ENCODE peak calls at places on chromosomes 4 and X, in six cellular contexts. Z, N, O, U, T and F are unnamed samples.

GRCh38 chrX:153412746-153413720 is 1.8 kb downstream of the ZFP92 start:
- DNase-seq in O (no peak), N (no peak), U (no peak), T (no peak), Z (no peak), F (no peak)

GRCh38 chr4:58587856-58588255 is 1477.7 kb upstream of the IGFBP7 start:
- DNase-seq in O (no peak), Z (no peak), N (no peak), U (peak; percentile 7), T (no peak), F (no peak)

GRCh38 chr4:128663325-128663724 is 146.2 kb upstream of the JADE1 start:
- DNase-seq in O (no peak), U (no peak), N (no peak), T (no peak), Z (peak; percentile 50), F (no peak)

GRCh38 chr4:94452476-94453300 is 946 bp downstream of the PDLIM5 start:
- DNase-seq in N (peak; percentile 73), Z (peak; percentile 92), O (peak; percentile 97), U (peak; percentile 81), T (peak; percentile 17), F (peak; percentile 94)

GRCh38 chrX:153374426-153374825 is 26.7 kb downstream of the PNMA6E start:
- DNase-seq in Z (no peak), U (no peak), N (no peak), T (no peak), O (no peak), F (no peak)

GRCh38 chr4:174764105-174764729 is 64.8 kb downstream of the GLRA3 start:
- DNase-seq in Z (no peak), O (no peak), T (peak; percentile 19), U (peak; percentile 29), N (no peak), F (no peak)

GRCh38 chrX:130523460-130524394 is 121.9 kb downstream of the RBMX2 start:
- DNase-seq in O (no peak), T (no peak), Z (peak; percentile 25), U (no peak), N (peak; percentile 16), F (no peak)

GRCh38 chr4:155667538-155668511 is 1.2 kb downstream of the GUCY1A1 start:
- DNase-seq in N (peak; percentile 30), Z (peak; percentile 35), O (no peak), T (no peak), U (no peak), F (peak; percentile 56)

GRCh38 chr4:98838977-98839618 is 89.8 kb downstream of the EIF4E start:
- DNase-seq in N (no peak), Z (no peak), O (peak; percentile 29), U (no peak), T (no peak), F (no peak)

GRCh38 chr4:101292901-101293300 is 54.4 kb downstream of the PPP3CA start:
- DNase-seq in N (no peak), U (no peak), O (no peak), Z (no peak), T (no peak), F (no peak)

GRCh38 chr4:98745372-98745771 is 87.0 kb upstream of the TSPAN5 start:
- DNase-seq in O (no peak), U (peak; percentile 23), N (no peak), T (no peak), Z (peak; percentile 24), F (no peak)

GRCh38 chr4:113979973-113980615 is 647 bp upstream of the ARSJ start:
- DNase-seq in N (no peak), U (no peak), Z (no peak), T (no peak), O (no peak), F (no peak)

GRCh38 chr4:14111730-14112171 is 484.2 kb upstream of the BOD1L1 start:
- DNase-seq in N (no peak), Z (no peak), U (no peak), T (no peak), O (no peak), F (no peak)

GRCh38 chrX:1807301-1807731 is 192.5 kb downstream of the ASMT start:
- DNase-seq in O (no peak), Z (no peak), N (no peak), T (no peak), U (no peak), F (no peak)

GRCh38 chr4:8590546-8590880 is 2.1 kb upstream of the CPZ start:
- DNase-seq in T (no peak), O (no peak), Z (no peak), N (no peak), U (no peak), F (no peak)

GRCh38 chr4:56823933-56824600 is 2.6 kb upstream of the SPINK2 start:
- DNase-seq in Z (no peak), U (no peak), T (no peak), N (no peak), O (no peak), F (no peak)

GRCh38 chrX:151973262-151973661 is 1.2 kb downstream of the GABRE start:
- DNase-seq in T (no peak), Z (no peak), N (no peak), U (no peak), O (no peak), F (no peak)

GRCh38 chrX:116413273-116413672 is 23.1 kb upstream of the SLC6A14 start:
- DNase-seq in T (no peak), U (no peak), N (no peak), O (no peak), Z (no peak), F (no peak)

GRCh38 chr4:113637363-113637762 is 124.2 kb downstream of the CAMK2D start:
- DNase-seq in U (no peak), Z (no peak), T (no peak), O (no peak), N (no peak), F (no peak)

GRCh38 chr4:86498560-86499166 is 95.5 kb upstream of the PTPN13 start:
- DNase-seq in O (no peak), Z (no peak), N (no peak), U (peak; percentile 7), T (peak; percentile 16), F (no peak)

GRCh38 chrX:17484592-17484991 is 109.6 kb downstream of the NHS start:
- DNase-seq in O (no peak), Z (no peak), N (no peak), U (no peak), T (no peak), F (no peak)

GRCh38 chr4:139488442-139488841 is 34.5 kb downstream of the RAB33B start:
- DNase-seq in O (no peak), N (no peak), U (no peak), Z (no peak), T (no peak), F (no peak)

GRCh38 chrX:68307767-68308166 is 125.5 kb downstream of the OPHN1 start:
- DNase-seq in O (no peak), Z (no peak), N (no peak), T (no peak), U (no peak), F (no peak)

GRCh38 chr4:102299708-102300107 is 45.6 kb downstream of the SLC39A8 start:
- DNase-seq in O (no peak), U (peak; percentile 21), T (peak; percentile 8), Z (no peak), N (peak; percentile 18), F (no peak)

GRCh38 chr4:77619408-77619807 is 13.8 kb downstream of the CXCL13 start:
- DNase-seq in U (no peak), O (no peak), N (no peak), Z (no peak), T (no peak), F (no peak)

GRCh38 chr4:26207631-26208030 is 113.2 kb upstream of the RBPJ start:
- DNase-seq in U (no peak), Z (no peak), O (no peak), N (no peak), T (no peak), F (no peak)

GRCh38 chrX:74065831-74066390 is 238.1 kb upstream of the ZCCHC13 start:
- DNase-seq in U (no peak), T (no peak), N (no peak), Z (no peak), O (no peak), F (no peak)

DNA sequence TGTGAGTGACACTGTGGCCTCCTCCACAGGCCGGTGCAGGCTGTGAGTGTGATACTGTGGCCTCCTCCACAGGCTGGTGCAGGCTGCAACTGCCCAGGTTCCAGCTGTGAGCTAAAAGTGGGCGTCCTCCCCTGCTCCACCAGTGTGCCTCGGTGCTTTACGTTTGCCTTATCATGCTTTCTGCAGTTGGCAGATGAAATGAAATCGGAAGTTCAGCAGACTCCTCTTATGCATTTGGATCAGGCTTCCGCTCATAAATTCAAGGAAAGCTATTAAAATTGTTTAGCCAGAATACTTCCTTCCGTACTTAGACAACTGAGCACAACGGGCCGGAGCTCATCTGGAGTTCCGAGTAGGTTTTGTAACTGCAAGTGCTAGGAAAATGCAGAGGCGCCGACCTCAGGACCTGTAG is 12.0 kb downstream of the CYP4V2 start:
- DNase-seq in N (no peak), U (no peak), Z (no peak), O (no peak), T (no peak), F (no peak)
- TF ChIP-seq POLR2A in N (no peak), U (no peak), Z (no peak), O (no peak), T (no peak), F (no peak)

DNA sequence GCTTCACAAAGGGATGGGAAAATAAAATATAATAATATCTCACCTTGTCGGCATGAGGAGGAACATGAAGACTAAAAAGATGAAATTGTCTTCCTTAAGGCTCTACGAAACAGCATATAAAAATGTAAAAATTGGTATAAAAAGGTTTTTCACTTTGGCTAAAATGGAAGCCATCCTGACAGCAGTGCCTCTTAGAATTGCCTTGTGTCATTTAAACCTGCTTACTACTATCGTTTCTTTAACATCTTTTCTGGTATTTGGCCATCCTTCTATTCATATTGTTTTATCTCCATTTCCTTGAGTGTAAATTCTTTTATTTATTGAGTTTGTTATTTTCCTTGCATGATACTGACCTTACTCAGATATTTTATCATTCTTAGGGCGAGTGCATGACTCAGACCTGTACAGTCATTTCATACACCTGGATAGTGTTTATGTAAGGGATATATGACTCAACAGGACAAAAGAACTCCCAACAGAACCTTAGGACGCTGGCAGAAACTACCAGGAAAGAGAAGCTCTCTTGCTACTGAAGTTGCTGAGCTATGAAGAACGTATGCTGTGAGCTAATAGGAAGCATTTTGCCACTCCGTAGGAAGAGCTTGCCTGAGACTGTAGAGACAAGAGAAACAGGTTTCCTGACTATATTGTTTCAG is 5.8 kb upstream of the CDKN2AIP start:
- DNase-seq in O (no peak), Z (peak; percentile 41), N (no peak), U (peak; percentile 70), T (peak; percentile 56), F (no peak)
- TF ChIP-seq EP300 in O (no peak), Z (no peak), N (no peak), U (no peak), T (no peak), F (no peak)

GRCh38 chrX:109536439-109537323 is at the start of gene NXT2:
- DNase-seq in Z (peak; percentile 93), N (peak; percentile 86), O (peak; percentile 94), U (peak; percentile 83), T (peak; percentile 86), F (peak; percentile 93)
- TF ChIP-seq POLR2A in Z (peak; percentile 82), N (peak; percentile 82), O (peak; percentile 57), U (peak; percentile 83), T (peak; percentile 86), F (peak; percentile 73)

DNA sequence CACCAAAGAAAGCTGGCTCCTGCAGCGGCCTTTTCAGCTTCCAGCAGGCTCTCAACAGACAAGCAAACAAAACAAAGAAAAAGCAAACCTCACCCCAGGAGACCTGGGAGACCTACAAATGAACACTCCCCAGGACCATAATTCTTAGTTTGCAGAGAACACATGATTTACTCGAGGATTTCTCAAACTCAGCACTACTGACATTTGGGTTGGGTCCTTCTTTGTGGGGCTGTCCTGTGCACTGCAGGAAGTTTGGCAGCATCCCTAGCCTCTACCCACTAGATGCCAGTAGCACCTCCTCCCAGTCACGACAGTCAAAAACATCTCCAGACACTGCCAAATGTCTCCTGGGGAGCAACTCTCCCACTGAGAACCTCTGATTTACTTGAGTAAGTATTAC is 21.9 kb downstream of the APOO start:
- DNase-seq in N (no peak), T (no peak), O (no peak), Z (no peak), U (no peak), F (no peak)
- TF ChIP-seq EP300 in N (no peak), T (no peak), O (no peak), Z (no peak), U (no peak), F (no peak)